ENCODE peak calls at places on chromosomes 2 and 18, in nine cellular contexts. One of them, this sample, is unnamed.

GRCh38 chr18:7757175-7757574 is 190.1 kb downstream of the PTPRM start:
- DNase-seq in stimulated activated CD8-positive, alpha-beta memory T cell treated with anti-CD3 and anti-CD28 coated beads, Interleukin-15, amount 100 ng/mL, for 1 hour: no peak
- DNase-seq in left ventricle myocardium inferior: no peak
- DNase-seq in bronchial epithelial cell: peak
- DNase-seq in amniotic stem cell: no peak
- DNase-seq in CD8-positive, alpha-beta T cell: no peak
- DNase-seq in fibroblast of the aortic adventitia: no peak
- DNase-seq in HT1080: no peak
- DNase-seq in activated naive CD4-positive, alpha-beta T cell treated with anti-CD3 and anti-CD28 coated beads, Interleukin-2, amount 10 ng/mL, durations not matched to agents 7 days and 5 days: no peak
- DNase-seq in this sample: no peak

GRCh38 chr2:203623104-203623503 is 83.3 kb upstream of the CD28 start:
- DNase-seq in left ventricle myocardium inferior: no peak
- DNase-seq in bronchial epithelial cell: peak
- DNase-seq in activated naive CD4-positive, alpha-beta T cell treated with anti-CD3 and anti-CD28 coated beads, Interleukin-2, amount 10 ng/mL, durations not matched to agents 7 days and 5 days: no peak
- DNase-seq in CD8-positive, alpha-beta T cell: no peak
- DNase-seq in amniotic stem cell: peak
- DNase-seq in stimulated activated CD8-positive, alpha-beta memory T cell treated with anti-CD3 and anti-CD28 coated beads, Interleukin-15, amount 100 ng/mL, for 1 hour: no peak
- DNase-seq in HT1080: peak
- DNase-seq in fibroblast of the aortic adventitia: peak
- DNase-seq in this sample: no peak

GRCh38 chr2:36663851-36664715 is 32.4 kb upstream of the VIT start:
- DNase-seq in bronchial epithelial cell: peak
- DNase-seq in HT1080: peak
- DNase-seq in CD8-positive, alpha-beta T cell: no peak
- DNase-seq in fibroblast of the aortic adventitia: peak
- DNase-seq in amniotic stem cell: no peak
- DNase-seq in left ventricle myocardium inferior: no peak
- DNase-seq in activated naive CD4-positive, alpha-beta T cell treated with anti-CD3 and anti-CD28 coated beads, Interleukin-2, amount 10 ng/mL, durations not matched to agents 7 days and 5 days: no peak
- DNase-seq in stimulated activated CD8-positive, alpha-beta memory T cell treated with anti-CD3 and anti-CD28 coated beads, Interleukin-15, amount 100 ng/mL, for 1 hour: no peak
- DNase-seq in this sample: no peak

GRCh38 chr2:224309216-224309615 is 92.7 kb downstream of the FAM124B start:
- DNase-seq in amniotic stem cell: no peak
- DNase-seq in fibroblast of the aortic adventitia: peak
- DNase-seq in bronchial epithelial cell: no peak
- DNase-seq in left ventricle myocardium inferior: no peak
- DNase-seq in CD8-positive, alpha-beta T cell: no peak
- DNase-seq in HT1080: peak
- DNase-seq in activated naive CD4-positive, alpha-beta T cell treated with anti-CD3 and anti-CD28 coated beads, Interleukin-2, amount 10 ng/mL, durations not matched to agents 7 days and 5 days: no peak
- DNase-seq in stimulated activated CD8-positive, alpha-beta memory T cell treated with anti-CD3 and anti-CD28 coated beads, Interleukin-15, amount 100 ng/mL, for 1 hour: no peak
- DNase-seq in this sample: no peak

GRCh38 chr18:46705521-46705920 is 48.5 kb upstream of the LOXHD1 start:
- DNase-seq in activated naive CD4-positive, alpha-beta T cell treated with anti-CD3 and anti-CD28 coated beads, Interleukin-2, amount 10 ng/mL, durations not matched to agents 7 days and 5 days: no peak
- DNase-seq in stimulated activated CD8-positive, alpha-beta memory T cell treated with anti-CD3 and anti-CD28 coated beads, Interleukin-15, amount 100 ng/mL, for 1 hour: no peak
- DNase-seq in left ventricle myocardium inferior: no peak
- DNase-seq in fibroblast of the aortic adventitia: no peak
- DNase-seq in amniotic stem cell: no peak
- DNase-seq in CD8-positive, alpha-beta T cell: no peak
- DNase-seq in bronchial epithelial cell: no peak
- DNase-seq in HT1080: no peak
- DNase-seq in this sample: no peak

GRCh38 chr2:11631462-11631861 is 38.5 kb downstream of the NTSR2 start:
- DNase-seq in left ventricle myocardium inferior: no peak
- DNase-seq in activated naive CD4-positive, alpha-beta T cell treated with anti-CD3 and anti-CD28 coated beads, Interleukin-2, amount 10 ng/mL, durations not matched to agents 7 days and 5 days: no peak
- DNase-seq in fibroblast of the aortic adventitia: peak
- DNase-seq in amniotic stem cell: no peak
- DNase-seq in stimulated activated CD8-positive, alpha-beta memory T cell treated with anti-CD3 and anti-CD28 coated beads, Interleukin-15, amount 100 ng/mL, for 1 hour: no peak
- DNase-seq in CD8-positive, alpha-beta T cell: no peak
- DNase-seq in bronchial epithelial cell: peak
- DNase-seq in HT1080: no peak
- DNase-seq in this sample: no peak

GRCh38 chr2:189836644-189837043 is 52.4 kb downstream of the PMS1 start:
- DNase-seq in bronchial epithelial cell: peak
- DNase-seq in left ventricle myocardium inferior: no peak
- DNase-seq in activated naive CD4-positive, alpha-beta T cell treated with anti-CD3 and anti-CD28 coated beads, Interleukin-2, amount 10 ng/mL, durations not matched to agents 7 days and 5 days: no peak
- DNase-seq in HT1080: peak
- DNase-seq in fibroblast of the aortic adventitia: peak
- DNase-seq in CD8-positive, alpha-beta T cell: no peak
- DNase-seq in amniotic stem cell: peak
- DNase-seq in stimulated activated CD8-positive, alpha-beta memory T cell treated with anti-CD3 and anti-CD28 coated beads, Interleukin-15, amount 100 ng/mL, for 1 hour: no peak
- DNase-seq in this sample: no peak

GRCh38 chr2:134283701-134284100 is 29.8 kb downstream of the MGAT5 start:
- DNase-seq in bronchial epithelial cell: no peak
- DNase-seq in HT1080: no peak
- DNase-seq in left ventricle myocardium inferior: no peak
- DNase-seq in activated naive CD4-positive, alpha-beta T cell treated with anti-CD3 and anti-CD28 coated beads, Interleukin-2, amount 10 ng/mL, durations not matched to agents 7 days and 5 days: no peak
- DNase-seq in amniotic stem cell: no peak
- DNase-seq in fibroblast of the aortic adventitia: no peak
- DNase-seq in CD8-positive, alpha-beta T cell: no peak
- DNase-seq in stimulated activated CD8-positive, alpha-beta memory T cell treated with anti-CD3 and anti-CD28 coated beads, Interleukin-15, amount 100 ng/mL, for 1 hour: no peak
- DNase-seq in this sample: no peak

GRCh38 chr2:176105078-176105726 is 1.9 kb upstream of the HOXD11 start:
- DNase-seq in fibroblast of the aortic adventitia: no peak
- DNase-seq in CD8-positive, alpha-beta T cell: no peak
- DNase-seq in amniotic stem cell: no peak
- DNase-seq in HT1080: peak
- DNase-seq in bronchial epithelial cell: no peak
- DNase-seq in left ventricle myocardium inferior: no peak
- DNase-seq in activated naive CD4-positive, alpha-beta T cell treated with anti-CD3 and anti-CD28 coated beads, Interleukin-2, amount 10 ng/mL, durations not matched to agents 7 days and 5 days: no peak
- DNase-seq in stimulated activated CD8-positive, alpha-beta memory T cell treated with anti-CD3 and anti-CD28 coated beads, Interleukin-15, amount 100 ng/mL, for 1 hour: no peak
- DNase-seq in this sample: no peak

GRCh38 chr2:106147159-106147558 is 46.9 kb downstream of the UXS1 start:
- DNase-seq in amniotic stem cell: peak
- DNase-seq in CD8-positive, alpha-beta T cell: no peak
- DNase-seq in fibroblast of the aortic adventitia: peak
- DNase-seq in HT1080: peak
- DNase-seq in left ventricle myocardium inferior: no peak
- DNase-seq in bronchial epithelial cell: peak
- DNase-seq in stimulated activated CD8-positive, alpha-beta memory T cell treated with anti-CD3 and anti-CD28 coated beads, Interleukin-15, amount 100 ng/mL, for 1 hour: no peak
- DNase-seq in activated naive CD4-positive, alpha-beta T cell treated with anti-CD3 and anti-CD28 coated beads, Interleukin-2, amount 10 ng/mL, durations not matched to agents 7 days and 5 days: no peak
- DNase-seq in this sample: no peak

GRCh38 chr18:8889479-8889878 is 184.1 kb downstream of the MTCL1 start:
- DNase-seq in left ventricle myocardium inferior: no peak
- DNase-seq in bronchial epithelial cell: no peak
- DNase-seq in stimulated activated CD8-positive, alpha-beta memory T cell treated with anti-CD3 and anti-CD28 coated beads, Interleukin-15, amount 100 ng/mL, for 1 hour: no peak
- DNase-seq in HT1080: no peak
- DNase-seq in activated naive CD4-positive, alpha-beta T cell treated with anti-CD3 and anti-CD28 coated beads, Interleukin-2, amount 10 ng/mL, durations not matched to agents 7 days and 5 days: no peak
- DNase-seq in fibroblast of the aortic adventitia: peak
- DNase-seq in amniotic stem cell: no peak
- DNase-seq in CD8-positive, alpha-beta T cell: no peak
- DNase-seq in this sample: no peak

GRCh38 chr18:63892544-63892943 is 5.0 kb downstream of the SERPINB2 start:
- DNase-seq in stimulated activated CD8-positive, alpha-beta memory T cell treated with anti-CD3 and anti-CD28 coated beads, Interleukin-15, amount 100 ng/mL, for 1 hour: no peak
- DNase-seq in amniotic stem cell: no peak
- DNase-seq in fibroblast of the aortic adventitia: no peak
- DNase-seq in bronchial epithelial cell: no peak
- DNase-seq in left ventricle myocardium inferior: no peak
- DNase-seq in HT1080: no peak
- DNase-seq in activated naive CD4-positive, alpha-beta T cell treated with anti-CD3 and anti-CD28 coated beads, Interleukin-2, amount 10 ng/mL, durations not matched to agents 7 days and 5 days: no peak
- DNase-seq in CD8-positive, alpha-beta T cell: no peak
- DNase-seq in this sample: no peak

GRCh38 chr2:8125741-8126691 is 555.8 kb upstream of the ID2 start:
- DNase-seq in activated naive CD4-positive, alpha-beta T cell treated with anti-CD3 and anti-CD28 coated beads, Interleukin-2, amount 10 ng/mL, durations not matched to agents 7 days and 5 days: no peak
- DNase-seq in left ventricle myocardium inferior: peak
- DNase-seq in bronchial epithelial cell: no peak
- DNase-seq in CD8-positive, alpha-beta T cell: no peak
- DNase-seq in stimulated activated CD8-positive, alpha-beta memory T cell treated with anti-CD3 and anti-CD28 coated beads, Interleukin-15, amount 100 ng/mL, for 1 hour: no peak
- DNase-seq in HT1080: no peak
- DNase-seq in amniotic stem cell: no peak
- DNase-seq in fibroblast of the aortic adventitia: peak
- DNase-seq in this sample: no peak

GRCh38 chr2:110828330-110828729 is 96.0 kb downstream of the ACOXL start:
- DNase-seq in left ventricle myocardium inferior: no peak
- DNase-seq in activated naive CD4-positive, alpha-beta T cell treated with anti-CD3 and anti-CD28 coated beads, Interleukin-2, amount 10 ng/mL, durations not matched to agents 7 days and 5 days: no peak
- DNase-seq in amniotic stem cell: no peak
- DNase-seq in stimulated activated CD8-positive, alpha-beta memory T cell treated with anti-CD3 and anti-CD28 coated beads, Interleukin-15, amount 100 ng/mL, for 1 hour: no peak
- DNase-seq in bronchial epithelial cell: peak
- DNase-seq in HT1080: no peak
- DNase-seq in fibroblast of the aortic adventitia: no peak
- DNase-seq in CD8-positive, alpha-beta T cell: no peak
- DNase-seq in this sample: no peak

GRCh38 chr2:173150087-173150486 is 74.4 kb downstream of the MAP3K20 start:
- DNase-seq in activated naive CD4-positive, alpha-beta T cell treated with anti-CD3 and anti-CD28 coated beads, Interleukin-2, amount 10 ng/mL, durations not matched to agents 7 days and 5 days: no peak
- DNase-seq in CD8-positive, alpha-beta T cell: no peak
- DNase-seq in left ventricle myocardium inferior: no peak
- DNase-seq in fibroblast of the aortic adventitia: peak
- DNase-seq in amniotic stem cell: no peak
- DNase-seq in bronchial epithelial cell: no peak
- DNase-seq in stimulated activated CD8-positive, alpha-beta memory T cell treated with anti-CD3 and anti-CD28 coated beads, Interleukin-15, amount 100 ng/mL, for 1 hour: no peak
- DNase-seq in HT1080: no peak
- DNase-seq in this sample: no peak

GRCh38 chr2:33190393-33190937 is 243.7 kb downstream of the LTBP1 start:
- DNase-seq in stimulated activated CD8-positive, alpha-beta memory T cell treated with anti-CD3 and anti-CD28 coated beads, Interleukin-15, amount 100 ng/mL, for 1 hour: no peak
- DNase-seq in activated naive CD4-positive, alpha-beta T cell treated with anti-CD3 and anti-CD28 coated beads, Interleukin-2, amount 10 ng/mL, durations not matched to agents 7 days and 5 days: no peak
- DNase-seq in HT1080: no peak
- DNase-seq in left ventricle myocardium inferior: no peak
- DNase-seq in CD8-positive, alpha-beta T cell: no peak
- DNase-seq in bronchial epithelial cell: no peak
- DNase-seq in amniotic stem cell: no peak
- DNase-seq in fibroblast of the aortic adventitia: no peak
- DNase-seq in this sample: no peak

GRCh38 chr2:64649013-64649484 is 4.7 kb downstream of the SERTAD2 start:
- DNase-seq in HT1080: no peak
- DNase-seq in amniotic stem cell: no peak
- DNase-seq in CD8-positive, alpha-beta T cell: no peak
- DNase-seq in activated naive CD4-positive, alpha-beta T cell treated with anti-CD3 and anti-CD28 coated beads, Interleukin-2, amount 10 ng/mL, durations not matched to agents 7 days and 5 days: no peak
- DNase-seq in left ventricle myocardium inferior: no peak
- DNase-seq in fibroblast of the aortic adventitia: no peak
- DNase-seq in bronchial epithelial cell: no peak
- DNase-seq in stimulated activated CD8-positive, alpha-beta memory T cell treated with anti-CD3 and anti-CD28 coated beads, Interleukin-15, amount 100 ng/mL, for 1 hour: no peak
- DNase-seq in this sample: no peak

GRCh38 chr2:150051004-150051403 is 436.5 kb downstream of the RND3 start:
- DNase-seq in bronchial epithelial cell: no peak
- DNase-seq in stimulated activated CD8-positive, alpha-beta memory T cell treated with anti-CD3 and anti-CD28 coated beads, Interleukin-15, amount 100 ng/mL, for 1 hour: no peak
- DNase-seq in amniotic stem cell: no peak
- DNase-seq in fibroblast of the aortic adventitia: no peak
- DNase-seq in activated naive CD4-positive, alpha-beta T cell treated with anti-CD3 and anti-CD28 coated beads, Interleukin-2, amount 10 ng/mL, durations not matched to agents 7 days and 5 days: no peak
- DNase-seq in HT1080: no peak
- DNase-seq in CD8-positive, alpha-beta T cell: no peak
- DNase-seq in left ventricle myocardium inferior: no peak
- DNase-seq in this sample: no peak

GRCh38 chr2:102065675-102066252 is 74.0 kb downstream of the IL1R2 start:
- DNase-seq in HT1080: peak
- DNase-seq in CD8-positive, alpha-beta T cell: no peak
- DNase-seq in amniotic stem cell: no peak
- DNase-seq in bronchial epithelial cell: peak
- DNase-seq in activated naive CD4-positive, alpha-beta T cell treated with anti-CD3 and anti-CD28 coated beads, Interleukin-2, amount 10 ng/mL, durations not matched to agents 7 days and 5 days: no peak
- DNase-seq in fibroblast of the aortic adventitia: peak
- DNase-seq in stimulated activated CD8-positive, alpha-beta memory T cell treated with anti-CD3 and anti-CD28 coated beads, Interleukin-15, amount 100 ng/mL, for 1 hour: no peak
- DNase-seq in left ventricle myocardium inferior: no peak
- DNase-seq in this sample: no peak

GRCh38 chr18:29145993-29146539 is 969.1 kb upstream of the CDH2 start:
- DNase-seq in left ventricle myocardium inferior: no peak
- DNase-seq in amniotic stem cell: no peak
- DNase-seq in bronchial epithelial cell: no peak
- DNase-seq in CD8-positive, alpha-beta T cell: no peak
- DNase-seq in stimulated activated CD8-positive, alpha-beta memory T cell treated with anti-CD3 and anti-CD28 coated beads, Interleukin-15, amount 100 ng/mL, for 1 hour: no peak
- DNase-seq in fibroblast of the aortic adventitia: no peak
- DNase-seq in activated naive CD4-positive, alpha-beta T cell treated with anti-CD3 and anti-CD28 coated beads, Interleukin-2, amount 10 ng/mL, durations not matched to agents 7 days and 5 days: no peak
- DNase-seq in HT1080: no peak
- DNase-seq in this sample: no peak

GRCh38 chr2:42787788-42788477 is 4.5 kb downstream of the HAAO start:
- DNase-seq in activated naive CD4-positive, alpha-beta T cell treated with anti-CD3 and anti-CD28 coated beads, Interleukin-2, amount 10 ng/mL, durations not matched to agents 7 days and 5 days: no peak
- DNase-seq in left ventricle myocardium inferior: no peak
- DNase-seq in fibroblast of the aortic adventitia: no peak
- DNase-seq in bronchial epithelial cell: no peak
- DNase-seq in amniotic stem cell: no peak
- DNase-seq in CD8-positive, alpha-beta T cell: no peak
- DNase-seq in stimulated activated CD8-positive, alpha-beta memory T cell treated with anti-CD3 and anti-CD28 coated beads, Interleukin-15, amount 100 ng/mL, for 1 hour: no peak
- DNase-seq in HT1080: no peak
- DNase-seq in this sample: no peak

GRCh38 chr2:219765236-219765635 is 137.8 kb downstream of the SLC4A3 start:
- DNase-seq in HT1080: peak
- DNase-seq in activated naive CD4-positive, alpha-beta T cell treated with anti-CD3 and anti-CD28 coated beads, Interleukin-2, amount 10 ng/mL, durations not matched to agents 7 days and 5 days: no peak
- DNase-seq in CD8-positive, alpha-beta T cell: no peak
- DNase-seq in stimulated activated CD8-positive, alpha-beta memory T cell treated with anti-CD3 and anti-CD28 coated beads, Interleukin-15, amount 100 ng/mL, for 1 hour: no peak
- DNase-seq in amniotic stem cell: no peak
- DNase-seq in left ventricle myocardium inferior: no peak
- DNase-seq in bronchial epithelial cell: no peak
- DNase-seq in fibroblast of the aortic adventitia: no peak
- DNase-seq in this sample: no peak

GRCh38 chr2:226721541-226721940 is 78.1 kb downstream of the IRS1 start:
- DNase-seq in CD8-positive, alpha-beta T cell: no peak
- DNase-seq in amniotic stem cell: no peak
- DNase-seq in fibroblast of the aortic adventitia: peak
- DNase-seq in HT1080: no peak
- DNase-seq in left ventricle myocardium inferior: peak
- DNase-seq in bronchial epithelial cell: no peak
- DNase-seq in activated naive CD4-positive, alpha-beta T cell treated with anti-CD3 and anti-CD28 coated beads, Interleukin-2, amount 10 ng/mL, durations not matched to agents 7 days and 5 days: no peak
- DNase-seq in stimulated activated CD8-positive, alpha-beta memory T cell treated with anti-CD3 and anti-CD28 coated beads, Interleukin-15, amount 100 ng/mL, for 1 hour: no peak
- DNase-seq in this sample: no peak

GRCh38 chr2:16161768-16162490 is 221.6 kb downstream of the MYCN start:
- DNase-seq in bronchial epithelial cell: no peak
- DNase-seq in CD8-positive, alpha-beta T cell: no peak
- DNase-seq in fibroblast of the aortic adventitia: no peak
- DNase-seq in amniotic stem cell: no peak
- DNase-seq in HT1080: no peak
- DNase-seq in stimulated activated CD8-positive, alpha-beta memory T cell treated with anti-CD3 and anti-CD28 coated beads, Interleukin-15, amount 100 ng/mL, for 1 hour: no peak
- DNase-seq in left ventricle myocardium inferior: no peak
- DNase-seq in activated naive CD4-positive, alpha-beta T cell treated with anti-CD3 and anti-CD28 coated beads, Interleukin-2, amount 10 ng/mL, durations not matched to agents 7 days and 5 days: no peak
- DNase-seq in this sample: no peak

This sample was measured in T-helper 22 cell.